ENCODE peak calls at places on chromosomes 3 and 15, in ten cellular contexts. S, E, V, F, J, D, I, G, P and X are unnamed samples.

GRCh38 chr3:51559266-51559907 is 20.9 kb downstream of the RAD54L2 start:
- DNase-seq in G (no peak), V (peak; percentile 77), P (no peak), E (peak; percentile 71), J (no peak), S (no peak), F (no peak), I (no peak), D (no peak), X (peak; percentile 24)

GRCh38 chr3:131608741-131609140 is 106.0 kb upstream of the MRPL3 start:
- DNase-seq in V (no peak), F (no peak), E (no peak), P (no peak), G (no peak), I (no peak), D (no peak), J (no peak), S (no peak), X (no peak)

GRCh38 chr15:39645138-39645975 is 64.5 kb downstream of the THBS1 start:
- DNase-seq in I (no peak), D (no peak), G (no peak), J (no peak), F (no peak), P (no peak), S (no peak), E (no peak), V (no peak), X (no peak)

GRCh38 chr3:107810195-107811071 is 280.4 kb downstream of the CD47 start:
- DNase-seq in P (no peak), J (no peak), D (no peak), V (no peak), S (no peak), F (no peak), E (no peak), I (no peak), G (no peak), X (no peak)

GRCh38 chr15:46442901-46443590 is 808.2 kb downstream of the SQOR start:
- DNase-seq in G (no peak), F (no peak), I (no peak), E (peak; percentile 39), V (no peak), S (no peak), D (no peak), P (no peak), J (no peak), X (no peak)

GRCh38 chr3:164479406-164479805 is 598.9 kb downstream of the SI start:
- DNase-seq in F (no peak), S (no peak), V (no peak), E (no peak), G (no peak), P (no peak), I (no peak), J (no peak), D (no peak), X (no peak)

GRCh38 chr3:81958967-81959625 is 197.7 kb upstream of the GBE1 start:
- DNase-seq in P (no peak), E (peak; percentile 16), G (no peak), D (no peak), V (no peak), J (no peak), I (no peak), F (no peak), S (peak; percentile 18), X (no peak)

GRCh38 chr15:71003314-71003713 is 110.7 kb downstream of the LRRC49 start:
- DNase-seq in F (no peak), P (no peak), G (no peak), J (no peak), E (peak; percentile 60), I (no peak), V (no peak), D (no peak), S (no peak), X (no peak)

GRCh38 chr3:188792788-188793187 is 379.0 kb upstream of the TPRG1 start:
- DNase-seq in I (no peak), P (peak; percentile 19), F (peak; percentile 39), V (no peak), S (no peak), G (no peak), E (no peak), J (peak; percentile 66), D (peak; percentile 50), X (no peak)

DNA sequence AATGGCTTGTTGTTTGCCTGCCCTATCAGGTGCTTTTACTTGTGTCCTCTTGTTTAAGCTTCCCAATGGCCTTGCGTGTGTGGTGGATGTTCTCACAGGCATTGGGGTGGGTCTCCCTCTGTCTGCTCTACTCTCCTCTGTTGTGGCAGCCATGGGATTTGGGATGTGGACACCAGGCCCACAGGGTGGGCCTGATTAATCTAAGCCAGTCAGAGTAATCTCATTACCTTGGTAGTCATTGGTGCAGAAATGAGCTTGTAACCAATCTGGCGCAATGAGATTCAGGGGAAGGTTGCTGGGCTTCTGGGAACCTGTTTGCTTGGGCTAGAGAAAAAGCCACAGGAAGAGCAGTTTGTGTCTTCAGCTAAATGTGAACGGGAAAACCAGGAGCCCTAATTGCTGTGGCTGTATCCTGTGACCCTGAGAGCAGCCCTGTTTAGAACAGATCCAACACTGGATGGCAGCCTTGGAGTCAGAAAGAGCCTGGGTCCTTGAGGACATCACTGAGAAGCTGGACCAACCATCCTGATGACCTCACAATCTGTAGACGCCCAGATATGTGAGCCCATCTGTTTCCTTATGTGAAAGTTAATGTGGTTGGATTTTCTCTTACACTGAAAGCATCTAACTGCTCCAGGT is 157.3 kb upstream of the UBE2E1 start:
- DNase-seq in D (no peak), J (no peak), S (no peak), E (peak; percentile 47), F (no peak), I (peak; percentile 66), V (no peak), G (no peak), P (peak; percentile 34), X (peak; percentile 54)
- TF ChIP-seq CTCF in D (no peak), J (no peak), S (no peak), E (no peak), F (no peak), I (peak; percentile 27), V (no peak), G (no peak), P (peak; percentile 18), X (no peak)

GRCh38 chr3:49626796-49627195 is 47.4 kb upstream of the APEH start:
- DNase-seq in I (no peak), P (no peak), D (no peak), G (no peak), V (peak; percentile 25), S (no peak), F (no peak), J (no peak), E (no peak), X (no peak)
- TF ChIP-seq CTCF in I (no peak), P (no peak), D (no peak), G (no peak), V (no peak), S (no peak), F (no peak), J (no peak), E (no peak), X (no peak)

DNA sequence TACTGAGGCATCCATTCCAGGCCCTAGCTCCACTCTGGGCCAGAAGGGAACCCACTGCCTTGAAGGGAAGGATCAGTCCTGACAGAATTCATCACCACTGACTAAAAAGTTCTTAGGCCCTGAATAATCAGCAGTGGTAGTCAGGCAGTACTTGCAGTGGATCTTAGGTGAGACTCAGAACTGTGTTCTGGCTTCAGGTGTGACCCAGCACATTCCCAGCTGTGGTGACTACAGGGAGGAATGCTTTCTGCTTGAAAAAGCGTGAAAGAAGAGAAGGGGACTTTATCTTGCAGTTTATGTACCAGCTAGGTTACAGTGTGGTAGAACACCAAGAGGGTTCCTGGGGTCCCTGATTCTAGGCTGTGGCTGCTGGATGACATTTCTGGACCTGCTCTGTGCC is 24.9 kb upstream of the AADACL2 start:
- DNase-seq in I (no peak), F (no peak), P (no peak), J (no peak), G (no peak), S (no peak), D (no peak), V (no peak), E (no peak), X (no peak)
- TF ChIP-seq CTCF in I (no peak), F (no peak), P (no peak), J (no peak), G (no peak), S (no peak), D (no peak), V (no peak), E (no peak), X (no peak)

GRCh38 chr3:155356594-155357370 is 63.3 kb upstream of the STRIT1 start:
- DNase-seq in I (peak; percentile 17), V (no peak), J (no peak), S (no peak), E (no peak), F (no peak), G (no peak), P (peak; percentile 8), D (no peak), X (no peak)
- TF ChIP-seq CTCF in I (no peak), V (no peak), J (no peak), S (peak; percentile 25), E (peak; percentile 8), F (no peak), G (no peak), P (no peak), D (no peak), X (no peak)

GRCh38 chr15:29018983-29019875 is 133.5 kb downstream of the APBA2 start:
- DNase-seq in S (no peak), I (no peak), J (no peak), E (no peak), V (no peak), F (no peak), G (no peak), P (no peak), D (no peak), X (no peak)

GRCh38 chr15:29021901-29022300 is 136.1 kb downstream of the APBA2 start:
- DNase-seq in S (no peak), J (no peak), D (no peak), V (no peak), G (no peak), I (no peak), E (peak; percentile 79), P (no peak), F (no peak), X (no peak)

GRCh38 chr15:29014493-29014892 is 128.7 kb downstream of the APBA2 start:
- DNase-seq in I (no peak), G (no peak), D (no peak), F (no peak), E (peak; percentile 13), S (no peak), J (no peak), V (no peak), P (no peak), X (peak; percentile 1)

GRCh38 chr15:29018406-29018805 is 132.6 kb downstream of the APBA2 start:
- DNase-seq in P (peak; percentile 15), F (no peak), G (no peak), I (no peak), E (no peak), S (no peak), D (no peak), J (no peak), V (no peak), X (peak; percentile 3)
- TF ChIP-seq CTCF in P (peak; percentile 57), F (peak; percentile 12), G (no peak), I (no peak), E (no peak), S (no peak), D (no peak), J (no peak), V (no peak), X (no peak)